ENCODE peak calls at places on chromosomes 2 and 18, in seven cellular contexts. W is upper lobe of right lung, V is neural progenitor cell, J is thoracic aorta, Q is fibroblast of lung, O is WTC11, M is GM13976. K is an unnamed sample.

GRCh38 chr2:52658598-52658997 is 1109.0 kb upstream of the CHAC2 start:
- DNase-seq in W (no peak), V (no peak), J (no peak), Q (peak), O (no peak), M (no peak), K (no peak)

GRCh38 chr2:236654496-236654895 is 84.9 kb downstream of the ACKR3 start:
- DNase-seq in W (no peak), V (no peak), J (no peak), Q (no peak), O (no peak), M (no peak), K (no peak)

GRCh38 chr2:75113217-75113616 is 86.1 kb downstream of the TACR1 start:
- DNase-seq in W (no peak), V (no peak), J (no peak), Q (no peak), O (no peak), M (no peak), K (no peak)

GRCh38 chr2:37561615-37562569 is 109.5 kb downstream of the CDC42EP3 start:
- DNase-seq in W (no peak), V (no peak), J (no peak), Q (peak), O (no peak), M (no peak), K (no peak)

GRCh38 chr2:178804791-178805190 is 2.4 kb downstream of the TTN start:
- DNase-seq in W (no peak), V (peak), J (no peak), Q (peak), O (no peak), M (peak), K (no peak)

GRCh38 chr2:38747007-38747424 is 4.1 kb downstream of the SRSF7 start:
- DNase-seq in W (no peak), V (no peak), J (no peak), Q (no peak), O (no peak), M (no peak), K (no peak)

GRCh38 chr2:203280428-203281064 is 41.7 kb downstream of the CYP20A1 start:
- DNase-seq in W (no peak), V (no peak), J (no peak), Q (peak), O (no peak), M (no peak), K (no peak)

GRCh38 chr2:128408349-128409305 is 90.0 kb upstream of the HS6ST1 start:
- DNase-seq in W (peak), V (no peak), J (no peak), Q (peak), O (no peak), M (no peak), K (no peak)

DNA sequence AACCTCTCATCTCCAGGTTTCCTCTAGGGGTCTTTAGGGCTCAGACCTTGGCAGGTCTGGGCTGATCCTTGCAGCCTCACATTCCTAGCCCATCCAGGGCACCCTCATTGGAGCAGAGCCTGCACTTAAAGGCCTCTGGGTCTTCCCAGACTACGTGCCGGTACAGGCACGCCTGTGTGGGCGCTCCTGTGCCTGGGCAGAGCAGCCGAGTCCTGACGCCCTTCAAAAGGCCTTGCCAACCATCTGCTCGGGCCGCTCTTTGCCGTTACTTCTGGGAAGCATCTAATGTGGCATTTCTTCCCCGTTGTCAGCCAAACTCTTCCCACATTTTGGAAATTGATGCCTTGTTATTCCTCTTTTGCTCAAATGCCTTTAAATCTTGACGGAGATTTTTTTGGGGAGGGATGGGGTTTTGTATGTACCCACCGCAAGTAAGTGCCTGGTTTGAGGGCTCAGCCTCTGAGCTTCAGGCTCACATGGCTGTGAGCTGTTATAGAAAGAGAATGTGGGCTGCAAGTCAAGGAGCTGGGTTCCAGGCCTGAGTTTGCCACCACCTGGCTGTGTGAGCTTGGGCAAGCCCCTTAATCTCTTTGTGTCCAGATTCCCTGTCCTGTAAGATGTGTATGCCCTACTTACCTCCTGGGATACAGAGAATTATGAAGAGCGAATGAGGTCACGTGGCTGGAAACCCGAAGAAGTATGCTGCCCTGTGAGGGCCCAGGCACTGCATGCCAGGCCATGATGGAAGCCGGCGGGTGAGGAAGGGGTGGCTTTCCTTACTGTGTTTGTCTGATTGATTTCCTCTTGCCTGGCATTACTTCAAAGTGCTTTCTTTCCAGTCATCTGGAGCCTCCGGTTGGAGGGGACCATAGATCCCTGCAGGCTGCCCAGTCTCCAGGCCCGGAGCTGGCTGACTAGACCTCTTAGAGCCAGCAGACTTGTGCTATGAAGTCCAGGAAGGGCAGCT is 20.6 kb downstream of the EHD3 start:
- DNase-seq in W (no peak), V (no peak), J (no peak), Q (no peak), O (no peak), M (no peak), K (no peak)
- TF ChIP-seq CTCF in W (no peak), V (no peak), J (no peak), Q (no peak), O (no peak), M (no peak), K (no peak)

GRCh38 chr2:44342854-44343253 is 18.4 kb downstream of the PREPL start:
- DNase-seq in W (no peak), V (peak), J (no peak), Q (peak), O (no peak), M (no peak), K (no peak)
- TF ChIP-seq CTCF in W (peak), V (peak), J (no peak), Q (no peak), O (no peak), M (peak), K (no peak)

GRCh38 chr2:46803911-46804670 is 111.5 kb downstream of the MCFD2 start:
- DNase-seq in W (no peak), V (no peak), J (no peak), Q (peak), O (no peak), M (no peak), K (no peak)

GRCh38 chr2:46801731-46802664 is 113.6 kb downstream of the MCFD2 start:
- DNase-seq in W (no peak), V (no peak), J (no peak), Q (no peak), O (no peak), M (no peak), K (no peak)

GRCh38 chr2:46803551-46803885 is 112.1 kb downstream of the MCFD2 start:
- DNase-seq in W (no peak), V (no peak), J (no peak), Q (no peak), O (no peak), M (peak), K (no peak)

GRCh38 chr2:46804794-46805193 is 110.8 kb downstream of the MCFD2 start:
- DNase-seq in W (no peak), V (no peak), J (no peak), Q (peak), O (no peak), M (no peak), K (no peak)

DNA sequence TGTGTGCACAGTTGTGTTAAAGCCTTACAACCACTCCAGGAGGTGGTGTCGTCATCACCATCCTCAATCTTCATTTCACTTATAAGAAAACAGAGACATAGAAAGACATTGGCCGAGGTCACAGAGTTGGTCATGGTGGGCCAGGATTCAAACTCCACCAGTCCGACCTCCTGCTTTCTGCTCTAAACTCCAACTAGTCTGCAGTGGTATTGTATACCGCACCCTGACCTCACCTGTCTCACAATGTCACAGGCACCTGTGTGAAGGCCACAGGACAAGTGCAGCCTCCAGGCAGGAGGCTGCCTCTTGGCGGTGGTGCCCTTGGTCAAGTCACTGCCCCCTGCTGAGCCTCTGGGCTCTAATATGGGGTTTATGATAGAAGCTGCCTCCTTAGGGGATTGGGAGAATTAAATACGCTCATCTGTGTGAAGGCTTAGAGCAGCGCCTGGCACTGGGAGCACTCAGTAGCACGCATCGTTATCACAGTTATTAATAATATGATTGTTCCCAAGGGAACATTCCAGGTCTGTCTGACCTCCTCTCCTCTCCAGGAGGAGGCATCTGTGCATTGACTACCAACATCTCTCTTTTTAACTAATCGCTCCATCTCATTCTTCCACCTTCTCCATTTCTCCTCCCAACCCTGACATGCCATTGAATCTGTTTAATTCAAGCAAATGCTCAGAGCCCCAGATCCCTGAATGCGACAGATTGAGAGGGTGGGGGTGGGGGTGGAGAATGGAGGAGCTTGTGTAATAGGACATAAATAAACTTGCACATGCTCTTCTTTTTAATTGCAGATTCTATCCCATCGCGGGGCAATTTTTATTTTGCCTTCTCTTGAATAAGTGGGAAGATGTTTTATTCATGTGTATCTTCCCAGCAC is 112.7 kb downstream of the MCFD2 start:
- DNase-seq in W (no peak), V (no peak), J (no peak), Q (no peak), O (no peak), M (no peak), K (no peak)
- TF ChIP-seq CTCF in W (peak), V (no peak), J (no peak), Q (no peak), O (no peak), M (no peak), K (no peak)

GRCh38 chr18:23095463-23095862 is 39.8 kb upstream of the CABLES1 start:
- DNase-seq in W (no peak), V (no peak), J (no peak), Q (no peak), O (no peak), M (no peak), K (no peak)
- TF ChIP-seq CTCF in W (no peak), V (peak), J (no peak), Q (no peak), O (no peak), M (no peak), K (no peak)

DNA sequence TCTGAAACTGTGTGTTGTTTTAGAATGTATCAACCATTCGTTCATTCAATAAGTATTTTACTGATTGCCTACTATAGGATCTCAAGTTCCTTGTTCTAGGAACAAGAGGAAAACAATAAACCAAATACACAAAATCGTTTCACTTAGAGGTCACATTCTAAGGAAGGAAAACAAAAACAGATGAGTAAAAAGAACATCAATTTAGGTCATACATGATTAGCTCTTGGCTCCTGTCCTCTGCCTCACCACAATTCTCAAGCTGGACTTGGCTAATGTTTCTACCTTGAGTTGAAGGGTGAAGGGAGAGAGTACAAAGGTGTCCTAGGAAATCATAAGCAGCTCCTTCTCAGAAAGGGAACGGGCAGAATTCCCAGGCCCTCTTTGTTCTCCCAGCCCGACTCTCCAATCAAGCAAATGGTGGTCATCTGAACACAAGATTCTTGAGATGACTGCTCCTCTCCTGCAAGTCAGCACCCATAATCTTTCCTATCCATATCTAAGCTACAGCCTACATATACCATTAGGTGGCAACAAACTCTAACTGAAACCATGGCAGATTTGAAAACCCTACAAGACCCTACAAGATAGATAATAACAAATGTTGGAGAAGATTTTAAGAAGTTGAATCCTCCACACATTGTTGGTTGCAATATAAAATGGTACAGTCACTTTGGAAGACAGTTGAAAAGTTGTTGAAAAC is 76.0 kb downstream of the CBLN2 start:
- DNase-seq in W (no peak), V (no peak), J (no peak), Q (no peak), O (no peak), M (no peak), K (no peak)
- TF ChIP-seq CTCF in W (no peak), V (no peak), J (no peak), Q (no peak), O (no peak), M (no peak), K (no peak)

GRCh38 chr18:79570266-79571201 is 109.1 kb upstream of the CTDP1 start:
- DNase-seq in W (no peak), V (no peak), J (no peak), Q (peak), O (no peak), M (peak), K (peak)
- TF ChIP-seq CTCF in W (no peak), V (no peak), J (no peak), Q (no peak), O (no peak), M (no peak), K (no peak)

GRCh38 chr2:235129856-235130255 is 178.0 kb downstream of the SH3BP4 start:
- DNase-seq in W (no peak), V (no peak), J (no peak), Q (no peak), O (no peak), M (no peak), K (no peak)
- TF ChIP-seq CTCF in W (no peak), V (no peak), J (no peak), Q (no peak), O (no peak), M (no peak), K (no peak)

GRCh38 chr2:108396845-108397244 is 19.1 kb downstream of the SULT1C4 start:
- DNase-seq in W (no peak), V (peak), J (no peak), Q (peak), O (peak), M (no peak), K (no peak)
- TF ChIP-seq CTCF in W (no peak), V (peak), J (no peak), Q (peak), O (no peak), M (peak), K (no peak)